ENCODE peak calls at places on chromosomes 11 and 22, in five cellular contexts. N is tibial nerve, Y is AG04450, J is cardiac muscle cell, G is progenitor cell of endocrine pancreas. A is an unnamed sample.

GRCh38 chr22:30212363-30212995 is 34.1 kb downstream of the LIF start:
- DNase-seq in J (peak; percentile 90), Y (peak; percentile 70), N (peak; percentile 66), G (no peak), A (no peak)

GRCh38 chr11:32918427-32918826 is 25.8 kb downstream of the QSER1 start:
- DNase-seq in G (no peak), N (no peak), Y (no peak), J (no peak), A (no peak)

GRCh38 chr11:110125632-110126031 is 32.4 kb downstream of the ZC3H12C start:
- DNase-seq in Y (no peak), N (no peak), G (no peak), J (peak; percentile 80), A (no peak)

GRCh38 chr22:21631025-21631424 is 1.2 kb upstream of the YDJC start:
- DNase-seq in N (no peak), J (no peak), Y (no peak), G (no peak), A (no peak)

GRCh38 chr11:73273246-73273890 is 1.2 kb downstream of the P2RY6 start:
- DNase-seq in Y (no peak), G (no peak), N (no peak), J (no peak), A (no peak)

GRCh38 chr11:125404136-125404810 is 91.8 kb downstream of the FEZ1 start:
- DNase-seq in G (no peak), Y (no peak), J (no peak), N (no peak), A (no peak)

GRCh38 chr11:100445231-100445735 is 241.8 kb upstream of the ARHGAP42 start:
- DNase-seq in N (no peak), G (no peak), J (peak; percentile 8), Y (no peak), A (no peak)

GRCh38 chr11:65588199-65589054 is 7.2 kb downstream of the KCNK7 start:
- DNase-seq in J (peak; percentile 59), Y (no peak), N (no peak), G (no peak), A (peak; percentile 68)

GRCh38 chr11:66068923-66069714 is 953 bp upstream of the PACS1 start:
- DNase-seq in Y (no peak), N (peak; percentile 28), J (peak; percentile 70), G (no peak), A (no peak)

GRCh38 chr11:117822031-117822521 is 2.5 kb downstream of the FXYD2 start:
- DNase-seq in G (no peak), J (no peak), N (peak; percentile 21), Y (no peak), A (no peak)

GRCh38 chr22:19679476-19680099 is 34.7 kb upstream of the SEPTIN5 start:
- DNase-seq in N (peak; percentile 44), G (no peak), J (peak; percentile 25), Y (no peak), A (no peak)

GRCh38 chr11:13223112-13223511 is 54.5 kb upstream of the BMAL1 start:
- DNase-seq in Y (no peak), N (no peak), G (no peak), J (no peak), A (no peak)

GRCh38 chr22:40747361-40747760 is 68.1 kb downstream of the MCHR1 start:
- DNase-seq in G (no peak), Y (no peak), N (no peak), J (no peak), A (no peak)

GRCh38 chr22:28801845-28802594 is 1.7 kb upstream of the XBP1 start:
- DNase-seq in Y (no peak), G (no peak), J (no peak), N (peak; percentile 27), A (no peak)

GRCh38 chr22:27526851-27527250 is 274.7 kb downstream of the MN1 start:
- DNase-seq in N (no peak), Y (no peak), J (no peak), G (no peak), A (no peak)

GRCh38 chr22:17266261-17266971 is 47.2 kb upstream of the ADA2 start:
- DNase-seq in Y (no peak), G (no peak), N (no peak), J (peak; percentile 26), A (no peak)

GRCh38 chr11:74000307-74000630 is 8.6 kb downstream of the UCP3 start:
- DNase-seq in J (no peak), G (no peak), N (no peak), Y (no peak), A (no peak)

GRCh38 chr11:20164152-20164551 is 3.9 kb upstream of the DBX1 start:
- DNase-seq in G (no peak), J (no peak), Y (no peak), N (no peak), A (no peak)

GRCh38 chr11:12193515-12194336 is 83.3 kb downstream of the MICAL2 start:
- DNase-seq in J (no peak), Y (no peak), G (no peak), N (no peak), A (no peak)

GRCh38 chr11:41613321-41613720 is 153.9 kb upstream of the LRRC4C start:
- DNase-seq in N (no peak), J (no peak), G (no peak), Y (no peak), A (no peak)

GRCh38 chr11:16195659-16196058 is 160.7 kb downstream of the SOX6 start:
- DNase-seq in Y (peak; percentile 32), J (peak; percentile 20), N (no peak), G (no peak), A (no peak)

GRCh38 chr11:16191852-16192240 is 164.5 kb downstream of the SOX6 start:
- DNase-seq in Y (no peak), N (no peak), J (no peak), G (no peak), A (no peak)

GRCh38 chr11:16194566-16194965 is 161.8 kb downstream of the SOX6 start:
- DNase-seq in N (peak; percentile 24), G (no peak), Y (no peak), J (peak; percentile 76), A (no peak)

GRCh38 chr11:16193897-16194381 is 162.4 kb downstream of the SOX6 start:
- DNase-seq in N (no peak), G (no peak), J (peak; percentile 33), Y (no peak), A (no peak)

DNA sequence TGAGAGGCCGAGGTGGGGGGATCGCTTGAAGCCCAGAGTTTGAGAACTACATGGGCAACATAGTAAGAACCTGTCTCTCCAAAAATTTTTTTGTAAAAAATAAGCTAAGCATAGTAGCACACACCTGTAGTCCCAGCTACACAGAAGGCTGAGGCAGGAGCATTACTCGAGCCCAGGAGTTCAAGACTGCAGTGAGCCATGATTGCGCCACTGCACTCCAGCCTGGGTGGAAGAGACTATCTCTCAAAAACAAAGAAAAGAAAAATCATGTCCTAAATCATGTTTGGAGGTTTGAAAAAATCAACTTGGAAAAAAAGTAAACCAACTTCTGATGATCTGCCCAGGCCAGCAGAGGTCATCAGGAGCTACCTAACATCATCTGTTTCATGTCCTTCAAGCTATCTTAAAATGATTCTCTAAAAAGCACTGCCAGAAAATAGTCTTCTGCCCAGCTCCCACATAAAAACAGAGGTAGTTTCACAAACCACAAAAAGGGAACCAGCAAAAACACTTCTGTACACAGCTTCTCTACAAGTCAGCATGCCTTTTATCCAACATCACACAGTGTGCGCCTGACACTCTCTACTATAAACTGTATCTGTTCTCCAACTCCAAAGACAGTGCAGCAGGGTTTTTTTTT is 165.0 kb downstream of the SOX6 start:
- DNase-seq in J (no peak), G (no peak), Y (no peak), N (no peak), A (no peak)
- TF ChIP-seq CTCF in J (no peak), G (no peak), Y (no peak), N (no peak), A (no peak)

GRCh38 chr22:34414467-34415440 is 494.5 kb upstream of the LARGE1 start:
- DNase-seq in G (peak; percentile 73), J (peak; percentile 1), N (no peak), Y (no peak), A (peak; percentile 74)
- TF ChIP-seq CTCF in G (peak; percentile 96), J (no peak), N (peak; percentile 11), Y (no peak), A (peak; percentile 94)

DNA sequence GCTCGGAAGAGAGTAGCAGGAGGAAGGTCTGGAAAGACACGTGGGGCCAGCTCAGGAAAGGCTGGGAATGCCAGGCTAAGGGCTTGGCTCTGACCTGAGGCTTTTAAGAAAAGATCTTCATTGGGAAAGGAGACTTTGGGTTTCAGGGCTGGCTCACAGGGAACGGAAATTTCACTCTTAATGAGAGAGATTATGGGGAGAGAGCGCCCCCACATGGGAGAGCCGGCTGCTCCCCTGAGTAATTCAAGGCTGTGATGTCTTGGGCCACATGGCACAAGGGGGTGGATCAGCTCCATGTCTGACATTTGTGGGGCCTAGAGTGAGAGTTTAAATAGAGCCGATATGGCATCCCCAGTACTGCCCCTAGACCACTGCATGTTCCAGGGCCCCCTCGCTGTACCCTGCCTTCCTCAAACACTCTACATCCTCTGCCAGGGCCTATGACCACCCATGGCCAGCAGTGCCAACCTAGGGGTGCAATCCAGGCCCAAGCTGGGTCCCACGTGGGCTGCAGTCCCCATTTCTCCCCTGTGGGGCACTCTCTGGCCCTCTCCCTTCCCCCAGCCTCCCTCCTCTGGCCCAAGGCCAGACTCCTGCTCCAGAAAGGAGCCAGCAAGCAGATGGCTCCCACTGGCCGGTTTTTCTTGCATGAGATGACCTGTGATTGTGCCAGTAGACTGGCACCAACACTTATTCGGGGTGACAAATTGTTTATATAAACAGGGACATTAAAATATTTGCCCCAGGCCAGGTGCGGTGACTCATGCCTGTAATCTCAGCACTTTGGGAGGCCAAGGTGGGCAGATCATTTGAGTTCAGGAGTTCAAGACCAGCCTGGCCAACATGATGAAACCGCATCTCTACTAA is 75.2 kb downstream of the ISX start:
- DNase-seq in J (no peak), N (no peak), G (no peak), Y (no peak), A (no peak)
- TF ChIP-seq CTCF in J (no peak), N (peak; percentile 7), G (peak; percentile 42), Y (no peak), A (peak; percentile 21)

DNA sequence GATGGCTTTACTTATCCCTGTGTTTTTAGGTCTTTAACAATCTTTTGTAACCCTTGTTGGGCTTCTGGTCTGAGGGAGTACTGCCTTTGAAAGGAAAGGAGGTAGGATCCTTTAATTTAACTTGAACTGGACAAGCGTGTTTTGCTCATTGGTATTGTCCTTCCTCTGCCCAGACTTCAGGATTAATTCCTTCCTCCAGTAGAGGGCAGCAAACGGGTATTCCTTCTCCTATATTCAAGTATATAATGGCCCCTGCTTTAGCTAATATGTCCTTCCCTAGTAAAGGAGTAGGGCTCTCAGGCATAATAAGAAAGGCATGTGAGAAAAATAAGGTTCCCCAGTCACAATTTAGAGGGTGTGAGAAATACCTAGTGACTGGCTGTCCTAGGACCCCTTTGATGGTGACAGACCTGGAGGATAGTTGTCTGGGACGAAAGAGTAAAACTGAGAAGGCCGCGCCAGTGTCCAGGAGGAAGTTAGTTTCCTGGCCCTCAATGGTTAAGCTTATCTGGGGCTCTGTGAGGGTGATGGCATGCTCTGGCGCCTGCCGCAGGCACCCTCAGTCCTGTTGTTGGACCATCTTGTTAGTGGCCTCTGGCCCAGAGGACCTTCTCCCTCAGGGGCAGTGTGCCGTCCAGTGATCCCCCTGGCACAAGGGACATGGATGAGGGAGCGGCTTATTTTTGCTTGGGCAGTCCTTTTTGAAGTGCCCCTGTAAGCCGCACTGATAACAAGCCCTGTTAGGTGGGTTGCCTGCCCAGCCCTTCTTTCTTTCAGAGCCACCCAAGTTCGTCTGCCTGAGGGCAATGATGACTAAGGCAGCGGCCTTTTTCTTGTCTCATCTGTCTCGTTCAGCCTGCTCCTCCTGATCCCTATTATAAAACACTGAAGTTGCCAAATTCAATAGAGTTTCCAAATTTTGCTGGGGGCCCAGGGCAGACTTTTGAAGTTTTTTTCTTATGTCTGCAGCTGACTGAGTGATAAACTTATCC is 51.8 kb downstream of the C11orf71 start:
- DNase-seq in Y (peak; percentile 43), J (peak; percentile 84), G (no peak), N (peak; percentile 76), A (no peak)
- TF ChIP-seq CTCF in Y (peak; percentile 66), J (peak; percentile 59), G (peak; percentile 62), N (peak; percentile 49), A (peak; percentile 73)

A was measured in type B pancreatic cell.